ENCODE peak calls at places on chromosome 22, in four cellular contexts. P is non-pigmented ciliary epithelial cell, C is NCI-H2029, S is SW 1271. T is an unnamed sample.

GRCh38 chr22:36225333-36225922 is 13.9 kb downstream of the APOL2 start:
- DNase-seq in P (no peak), C (no peak), S (no peak), T (no peak)

GRCh38 chr22:37803195-37803635 is 4.5 kb upstream of the GCAT start:
- DNase-seq in P (no peak), C (no peak), S (no peak), T (no peak)

GRCh38 chr22:27336151-27337090 is 465.1 kb downstream of the MN1 start:
- DNase-seq in P (no peak), C (no peak), S (no peak), T (no peak)

GRCh38 chr22:19756288-19757128 is 4.1 kb upstream of the TBX1 start:
- DNase-seq in P (no peak), C (peak), S (no peak), T (peak)

GRCh38 chr22:17980013-17980510 is 44.3 kb downstream of the MICAL3 start:
- DNase-seq in P (no peak), C (no peak), S (no peak), T (no peak)

GRCh38 chr22:42080287-42080686 is 787 bp downstream of the SMDT1 start:
- DNase-seq in P (no peak), C (no peak), S (no peak), T (no peak)

GRCh38 chr22:40210814-40211213 is 33.1 kb downstream of the TNRC6B start:
- DNase-seq in P (no peak), C (no peak), S (no peak), T (no peak)

GRCh38 chr22:44172370-44173108 is 8.2 kb upstream of the PARVG start:
- DNase-seq in P (no peak), C (peak), S (no peak), T (peak)

GRCh38 chr22:32325811-32326237 is 31.8 kb upstream of the RFPL3 start:
- DNase-seq in P (no peak), C (no peak), S (no peak), T (no peak)

GRCh38 chr22:49322231-49322630 is 505.4 kb downstream of the BRD1 start:
- DNase-seq in P (no peak), C (no peak), S (no peak), T (no peak)

GRCh38 chr22:39560127-39560526 is 10.4 kb upstream of the CACNA1I start:
- DNase-seq in P (no peak), C (no peak), S (no peak), T (no peak)

GRCh38 chr22:49358041-49358440 is 469.6 kb downstream of the BRD1 start:
- DNase-seq in P (no peak), C (no peak), S (no peak), T (no peak)